ENCODE peak calls at places on chromosomes 11 and 22, in six cellular contexts. K, E, M, J, H and R are unnamed samples.

GRCh38 chr22:46574993-46575914 is 37.8 kb upstream of the CELSR1 start:
- DNase-seq in H (peak), E (peak), J (no peak), M (no peak), K (no peak), R (no peak)

GRCh38 chr22:26753125-26753862 is 95.9 kb downstream of the MIAT start:
- DNase-seq in J (no peak), H (no peak), K (no peak), E (no peak), M (no peak), R (no peak)

GRCh38 chr22:36816635-36817428 is at the start of gene PVALB:
- DNase-seq in K (no peak), J (no peak), E (peak), M (no peak), H (peak), R (no peak)

GRCh38 chr11:68142028-68142412 is 20.8 kb upstream of the CHKA start:
- DNase-seq in E (no peak), M (no peak), J (no peak), H (peak), K (peak), R (peak)

GRCh38 chr22:49327411-49327810 is 500.3 kb downstream of the BRD1 start:
- DNase-seq in J (peak), E (no peak), M (no peak), K (no peak), H (no peak), R (no peak)

GRCh38 chr11:15551897-15552851 is 437.5 kb downstream of the INSC start:
- DNase-seq in J (no peak), K (no peak), M (no peak), E (no peak), H (no peak), R (no peak)

GRCh38 chr11:129277216-129277838 is 85.2 kb upstream of the ARHGAP32 start:
- DNase-seq in H (no peak), J (no peak), K (no peak), E (no peak), M (no peak), R (no peak)

GRCh38 chr22:23230348-23231068 is 50.2 kb downstream of the BCR start:
- DNase-seq in J (no peak), E (no peak), M (no peak), K (no peak), H (no peak), R (no peak)

GRCh38 chr11:97361812-97362378 is 972.1 kb downstream of the JRKL start:
- DNase-seq in H (no peak), M (no peak), E (no peak), K (no peak), J (no peak), R (no peak)

GRCh38 chr11:56917708-56918450 is 70.8 kb upstream of the OR5AK2 start:
- DNase-seq in H (no peak), K (no peak), M (no peak), J (no peak), E (no peak), R (no peak)

GRCh38 chr11:130652671-130653335 is 204.4 kb downstream of the ADAMTS15 start:
- DNase-seq in E (no peak), J (no peak), H (no peak), M (peak), K (peak), R (no peak)

GRCh38 chr11:134050541-134051383 is 18.1 kb upstream of the JAM3 start:
- DNase-seq in J (peak), M (no peak), H (peak), E (peak), K (peak), R (peak)

GRCh38 chr11:12235549-12235944 is 125.2 kb downstream of the MICAL2 start:
- DNase-seq in H (no peak), M (no peak), J (no peak), E (no peak), K (no peak), R (no peak)

GRCh38 chr22:26404851-26405357 is 24.2 kb upstream of the ASPHD2 start:
- DNase-seq in J (no peak), M (no peak), E (no peak), H (no peak), K (no peak), R (no peak)

GRCh38 chr11:106021967-106022794 is at the start of gene MSANTD4:
- DNase-seq in J (peak), K (peak), H (peak), M (peak), E (peak), R (peak)

GRCh38 chr11:60915250-60915914 is 1.4 kb downstream of the TMEM109 start:
- DNase-seq in J (peak), H (peak), E (peak), M (no peak), K (peak), R (peak)

GRCh38 chr11:94544832-94545640 is 1.3 kb downstream of the FUT4 start:
- DNase-seq in J (no peak), K (peak), M (no peak), E (no peak), H (no peak), R (peak)

GRCh38 chr22:45206233-45206632 is 34.5 kb downstream of the KIAA0930 start:
- DNase-seq in M (no peak), K (no peak), H (no peak), E (no peak), J (no peak), R (no peak)
- TF ChIP-seq CTCF in M (no peak), K (no peak), H (no peak), E (no peak), J (no peak), R (no peak)

GRCh38 chr11:120180571-120181445 is 30.0 kb upstream of the OAF start:
- DNase-seq in K (no peak), E (no peak), M (no peak), J (peak), H (no peak), R (peak)
- TF ChIP-seq CTCF in K (no peak), E (peak), M (peak), J (no peak), H (no peak), R (no peak)

GRCh38 chr11:6099577-6099976 is 7.9 kb upstream of the OR56B4 start:
- DNase-seq in E (no peak), M (no peak), J (no peak), H (no peak), K (no peak), R (no peak)
- TF ChIP-seq CTCF in E (no peak), M (no peak), J (no peak), H (no peak), K (no peak), R (no peak)

GRCh38 chr11:83282084-83282716 is 4.0 kb downstream of the CCDC90B start:
- DNase-seq in K (no peak), H (no peak), E (no peak), J (no peak), M (no peak), R (no peak)

GRCh38 chr11:83285131-83285770 is 916 bp downstream of the CCDC90B start:
- DNase-seq in E (no peak), H (no peak), M (no peak), K (no peak), J (no peak), R (no peak)

GRCh38 chr11:83284501-83285051 is 1.6 kb downstream of the CCDC90B start:
- DNase-seq in E (no peak), K (no peak), M (no peak), J (no peak), H (no peak), R (no peak)

GRCh38 chr11:83287631-83288030 is 1.5 kb upstream of the CCDC90B start:
- DNase-seq in H (no peak), E (no peak), J (no peak), M (no peak), K (no peak), R (no peak)

DNA sequence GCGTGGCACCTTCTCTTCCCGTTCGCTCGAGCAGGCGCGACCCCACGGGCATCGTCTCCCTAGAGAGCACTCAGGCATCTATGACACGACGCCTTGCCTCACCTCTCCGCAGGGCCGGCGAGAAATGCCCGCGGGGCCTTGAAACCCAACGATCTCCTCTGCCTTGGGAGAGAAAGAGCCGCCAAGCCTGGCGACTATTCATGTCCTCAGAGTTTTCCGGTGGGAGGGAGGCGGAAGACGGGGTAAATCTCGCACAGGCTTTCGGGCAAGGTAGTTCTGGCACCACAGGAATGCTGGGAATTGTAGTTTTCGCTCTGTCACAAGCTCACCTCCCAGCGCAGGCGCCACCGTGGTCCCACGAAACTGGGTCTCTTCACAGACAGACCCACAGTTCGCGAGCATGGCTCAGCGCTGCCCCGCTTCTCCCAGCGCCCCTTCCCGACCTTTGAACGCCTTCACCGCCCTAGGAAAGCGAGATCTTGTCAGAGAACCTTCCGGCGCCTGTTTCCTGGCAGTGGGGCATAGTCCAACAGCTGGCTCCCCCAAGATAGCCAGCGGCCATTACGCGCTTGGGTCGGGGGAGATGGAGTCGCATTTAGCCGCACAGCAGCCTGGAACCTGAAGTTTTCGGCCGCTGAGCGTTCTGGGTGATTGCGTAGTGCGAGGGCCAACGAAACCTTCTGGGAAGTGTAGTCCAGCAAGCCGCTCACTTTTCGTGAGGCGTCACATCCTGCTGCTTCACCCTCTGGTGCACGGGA is at the start of gene CCDC90B:
- DNase-seq in J (peak), E (peak), K (peak), M (peak), H (peak), R (peak)
- TF ChIP-seq CTCF in J (no peak), E (no peak), K (no peak), M (no peak), H (no peak), R (no peak)

DNA sequence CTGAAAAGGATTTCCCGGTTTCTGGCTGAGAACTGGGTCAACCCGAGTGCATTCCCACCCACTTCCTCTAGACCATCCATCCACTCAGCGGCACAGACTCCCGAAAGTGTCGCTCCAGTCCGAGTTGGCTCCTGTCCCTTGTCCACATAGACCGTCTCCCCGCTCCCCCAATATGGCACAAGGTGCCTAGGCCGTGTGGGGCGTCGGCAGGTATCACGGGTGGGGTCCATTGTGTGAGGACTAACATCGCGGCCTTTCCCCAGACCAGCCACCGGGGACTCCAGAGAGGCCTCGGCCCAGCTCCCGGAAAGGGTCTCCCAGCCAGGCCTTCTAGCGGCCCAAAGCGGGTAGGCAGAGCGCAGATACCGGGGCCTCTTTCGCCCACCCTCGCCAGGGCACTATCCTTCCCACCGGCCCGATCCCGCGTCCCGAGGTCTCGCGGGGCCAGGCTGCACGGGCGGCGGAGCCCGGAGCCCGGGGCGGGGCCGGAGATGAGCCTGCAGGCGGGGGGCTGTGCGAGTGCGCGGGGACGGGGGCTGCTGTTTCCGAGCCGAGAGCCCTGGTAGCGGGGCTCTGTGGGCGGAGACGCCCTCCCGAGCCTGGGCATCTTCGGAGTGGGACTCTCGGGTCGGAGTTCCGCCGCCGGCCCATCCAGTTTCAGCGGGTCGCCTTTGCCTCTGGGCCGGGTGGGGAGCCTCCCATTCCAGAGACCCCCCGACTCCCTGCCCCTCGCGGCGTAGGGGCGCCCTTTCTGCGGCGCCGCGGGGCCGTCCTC is 21.1 kb downstream of the SERPINH1 start:
- DNase-seq in E (peak), K (no peak), H (peak), M (no peak), J (peak), R (peak)
- TF ChIP-seq CTCF in E (peak), K (no peak), H (no peak), M (peak), J (no peak), R (no peak)

DNA sequence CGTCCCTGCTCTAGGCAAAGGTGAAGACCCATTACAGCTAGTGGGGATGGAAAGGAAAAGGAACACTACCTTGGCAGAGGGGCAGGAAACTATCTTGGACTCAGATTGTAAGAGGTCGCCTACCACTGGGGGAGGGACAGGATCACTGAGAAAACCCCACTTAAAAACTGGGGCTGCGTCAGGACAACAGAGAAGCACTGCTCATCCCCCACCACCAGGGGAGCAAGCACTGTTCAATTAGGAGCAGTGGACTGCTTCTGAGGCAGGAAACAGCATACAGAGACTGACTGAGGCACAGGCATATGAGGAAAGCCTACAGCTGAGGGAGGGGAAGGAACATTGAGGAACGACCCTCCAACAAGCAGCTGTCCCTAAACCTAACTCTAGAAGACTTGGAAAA is 20.8 kb upstream of the DLAT start:
- DNase-seq in H (no peak), M (no peak), J (no peak), K (no peak), E (peak), R (no peak)
- TF ChIP-seq CTCF in H (no peak), M (peak), J (peak), K (no peak), E (peak), R (peak)

DNA sequence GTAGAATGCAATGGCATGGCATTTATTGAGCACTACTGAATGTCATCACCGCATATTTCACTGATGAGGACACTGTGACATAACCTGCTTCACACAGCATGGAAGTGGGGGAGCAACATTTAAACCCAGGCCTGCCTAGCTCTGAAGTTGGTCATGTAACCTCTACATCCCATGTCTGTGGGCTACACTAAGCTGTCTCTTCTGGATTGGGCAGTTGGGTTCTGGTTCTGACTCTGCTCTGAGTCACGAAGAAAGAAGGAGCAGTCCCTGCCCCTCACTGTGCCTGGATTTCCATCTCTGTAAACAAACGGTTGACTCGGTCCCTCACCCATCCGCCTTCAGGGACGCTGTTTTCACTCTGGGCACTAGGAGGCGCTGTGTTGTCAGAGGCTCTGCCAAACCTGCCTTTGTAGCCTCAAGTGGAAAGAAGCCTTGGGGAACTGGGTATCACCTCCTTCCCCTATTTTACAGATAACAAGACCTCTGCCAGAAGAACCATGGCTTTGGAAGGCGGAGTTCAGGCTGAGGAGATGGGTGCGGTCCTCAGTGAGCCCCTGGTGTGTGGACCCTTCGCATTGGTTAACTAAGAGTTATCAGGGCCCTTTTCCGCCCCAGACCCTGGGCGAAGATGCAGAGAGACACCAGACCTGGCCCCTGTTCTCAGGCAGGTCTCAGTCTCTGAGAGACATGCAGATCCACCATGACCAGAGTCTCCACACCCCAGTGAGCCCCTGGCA is 12.6 kb upstream of the ARHGEF17 start:
- DNase-seq in M (no peak), J (peak), E (peak), H (peak), K (peak), R (peak)
- TF ChIP-seq CTCF in M (peak), J (peak), E (peak), H (peak), K (peak), R (peak)